ENCODE peak calls at places on chromosome 7, in five cellular contexts. Z, E, L, B and M are unnamed samples.

GRCh38 chr7:108000875-108001758 is 1.8 kb downstream of the LAMB1 start:
- DNase-seq in E (no peak), Z (no peak), L (peak; percentile 89), B (peak; percentile 70), M (no peak)

GRCh38 chr7:117600912-117601311 is 121.1 kb downstream of the CFTR start:
- DNase-seq in L (no peak), B (no peak), E (no peak), Z (no peak), M (no peak)

GRCh38 chr7:135774284-135774683 is 25.7 kb upstream of the FAM180A start:
- DNase-seq in B (no peak), Z (no peak), L (no peak), E (peak; percentile 14), M (no peak)

GRCh38 chr7:151120896-151121295 is 34.6 kb downstream of the AGAP3 start:
- DNase-seq in L (no peak), B (no peak), E (no peak), Z (no peak), M (no peak)

GRCh38 chr7:20744913-20745587 is 41.6 kb downstream of the SP8 start:
- DNase-seq in L (peak; percentile 10), B (no peak), Z (no peak), E (no peak), M (no peak)

GRCh38 chr7:7131273-7131672 is 51.1 kb upstream of the C1GALT1 start:
- DNase-seq in Z (no peak), E (no peak), L (peak; percentile 49), B (no peak), M (no peak)

GRCh38 chr7:138565071-138565450 is 105.0 kb downstream of the TRIM24 start:
- DNase-seq in B (no peak), L (no peak), E (no peak), Z (no peak), M (peak; percentile 96)

GRCh38 chr7:94060772-94061171 is 56.6 kb upstream of the BET1 start:
- DNase-seq in L (no peak), B (no peak), E (no peak), Z (no peak), M (no peak)

GRCh38 chr7:130010689-130011412 is 40.3 kb downstream of the ZC3HC1 start:
- DNase-seq in E (peak; percentile 78), B (peak; percentile 83), Z (peak; percentile 92), L (peak; percentile 87), M (peak; percentile 80)

GRCh38 chr7:47350425-47350824 is 231.5 kb downstream of the TNS3 start:
- DNase-seq in L (no peak), B (no peak), Z (no peak), E (no peak), M (no peak)

GRCh38 chr7:30888783-30889182 is 22.9 kb upstream of the AQP1 start:
- DNase-seq in E (no peak), B (no peak), L (no peak), Z (no peak), M (no peak)

GRCh38 chr7:56079450-56080185 is 13.1 kb downstream of the PHKG1 start:
- DNase-seq in B (peak; percentile 92), E (peak; percentile 56), L (peak; percentile 59), Z (no peak), M (no peak)

GRCh38 chr7:112594397-112594796 is 113.6 kb downstream of the LSMEM1 start:
- DNase-seq in Z (no peak), L (no peak), B (peak; percentile 39), E (no peak), M (no peak)

GRCh38 chr7:24916463-24917040 is 63.4 kb downstream of the OSBPL3 start:
- DNase-seq in E (no peak), Z (no peak), B (no peak), L (peak; percentile 24), M (no peak)

GRCh38 chr7:135441791-135442190 is 68.1 kb downstream of the CNOT4 start:
- DNase-seq in L (no peak), E (no peak), Z (no peak), B (no peak), M (no peak)

GRCh38 chr7:145850636-145851035 is 266.0 kb upstream of the CNTNAP2 start:
- DNase-seq in E (no peak), B (no peak), Z (no peak), L (peak; percentile 2), M (no peak)

GRCh38 chr7:17095001-17095574 is 203.4 kb upstream of the AHR start:
- DNase-seq in E (no peak), B (no peak), Z (no peak), L (no peak), M (no peak)

GRCh38 chr7:29871787-29872398 is 65.6 kb downstream of the WIPF3 start:
- DNase-seq in B (no peak), L (no peak), Z (no peak), E (no peak), M (no peak)

GRCh38 chr7:43113622-43114450 is 1.4 kb downstream of the HECW1 start:
- DNase-seq in B (peak; percentile 32), L (no peak), Z (no peak), E (no peak), M (no peak)

GRCh38 chr7:91320679-91321078 is 56.4 kb downstream of the FZD1 start:
- DNase-seq in B (no peak), Z (no peak), L (no peak), E (no peak), M (no peak)

GRCh38 chr7:82443044-82443800 is at the start of gene CACNA2D1:
- DNase-seq in E (no peak), B (peak; percentile 86), L (peak; percentile 60), Z (no peak), M (no peak)

DNA sequence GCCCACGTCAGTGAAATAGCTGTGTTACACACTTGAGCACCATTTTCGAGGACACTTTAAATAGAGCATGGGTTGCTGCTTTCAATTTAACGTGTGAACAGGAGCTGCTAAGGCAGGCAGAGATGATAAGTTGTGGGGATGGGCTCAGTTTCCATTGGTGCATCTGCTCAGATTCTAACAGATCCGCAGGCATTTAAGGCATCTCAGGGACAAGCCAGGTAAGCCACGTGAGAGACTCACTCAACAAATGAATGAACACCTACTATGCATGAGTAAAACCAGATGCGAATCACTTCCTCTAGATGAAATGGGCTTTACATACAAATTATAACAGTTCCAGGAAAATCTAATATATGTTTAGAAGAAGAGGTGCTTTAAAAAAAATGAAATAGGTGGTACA is 34.6 kb downstream of the PLXNA4 start:
- DNase-seq in L (peak; percentile 68), E (no peak), B (no peak), Z (no peak), M (no peak)
- TF ChIP-seq POLR2AphosphoS5 in L (no peak), E (no peak), B (no peak), Z (no peak), M (no peak)

GRCh38 chr7:2934984-2935740 is 91.1 kb upstream of the GNA12 start:
- DNase-seq in B (peak; percentile 28), Z (no peak), L (no peak), E (no peak), M (no peak)

GRCh38 chr7:2937701-2938513 is 93.8 kb upstream of the GNA12 start:
- DNase-seq in B (no peak), E (no peak), L (no peak), Z (no peak), M (no peak)

GRCh38 chr7:2936301-2936700 is 92.2 kb upstream of the GNA12 start:
- DNase-seq in L (no peak), Z (no peak), E (no peak), B (peak; percentile 11), M (no peak)

GRCh38 chr7:2938514-2939192 is 94.5 kb upstream of the GNA12 start:
- DNase-seq in E (no peak), L (no peak), Z (no peak), B (no peak), M (no peak)

GRCh38 chr7:2936891-2937580 is 92.9 kb upstream of the GNA12 start:
- DNase-seq in B (no peak), L (no peak), Z (no peak), E (no peak), M (no peak)
- TF ChIP-seq REST in B (no peak), L (no peak), Z (no peak), E (no peak), M (no peak)

GRCh38 chr7:28041508-28042314 is 138.9 kb downstream of the JAZF1 start:
- DNase-seq in L (no peak), B (no peak), Z (no peak), E (no peak), M (no peak)

GRCh38 chr7:28045592-28045991 is 135.0 kb downstream of the JAZF1 start:
- DNase-seq in Z (no peak), L (no peak), B (no peak), E (no peak), M (no peak)

GRCh38 chr7:28044825-28045224 is 135.8 kb downstream of the JAZF1 start:
- DNase-seq in L (peak; percentile 69), E (no peak), Z (no peak), B (no peak), M (no peak)

GRCh38 chr7:28046035-28046434 is 134.6 kb downstream of the JAZF1 start:
- DNase-seq in E (no peak), B (no peak), L (no peak), Z (no peak), M (no peak)

DNA sequence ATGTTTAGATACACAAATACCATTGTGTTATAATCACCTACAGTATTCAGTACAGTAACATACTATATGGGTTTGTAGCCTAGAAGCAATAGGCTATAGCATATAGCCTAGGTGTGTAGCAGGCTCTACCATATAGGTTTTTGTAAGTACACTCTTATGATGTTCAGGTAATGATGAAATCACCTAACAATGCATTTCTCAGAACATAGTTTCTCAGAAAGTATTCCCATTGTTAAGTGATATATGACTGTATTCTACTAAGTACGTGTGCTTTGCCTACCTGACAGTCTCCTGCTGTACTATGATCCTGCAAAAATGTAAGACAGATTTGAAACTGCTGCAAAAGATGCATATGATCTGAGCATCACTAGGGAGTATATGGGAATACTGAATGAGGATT is 137.9 kb downstream of the JAZF1 start:
- DNase-seq in E (no peak), B (no peak), L (no peak), Z (no peak), M (no peak)
- TF ChIP-seq POLR2AphosphoS5 in E (no peak), B (no peak), L (no peak), Z (no peak), M (no peak)

GRCh38 chr7:64642046-64642445 is 23.9 kb upstream of the ZNF107 start:
- DNase-seq in L (no peak), E (no peak), B (no peak), Z (no peak), M (no peak)

GRCh38 chr7:64642875-64643274 is 23.1 kb upstream of the ZNF107 start:
- DNase-seq in L (no peak), E (no peak), Z (no peak), B (no peak), M (no peak)

GRCh38 chr7:64639267-64640001 is 26.5 kb upstream of the ZNF107 start:
- DNase-seq in E (no peak), B (no peak), L (no peak), Z (no peak), M (no peak)

GRCh38 chr7:64640504-64640903 is 25.4 kb upstream of the ZNF107 start:
- DNase-seq in Z (no peak), E (no peak), B (no peak), L (no peak), M (peak; percentile 55)

GRCh38 chr7:64643567-64643966 is 22.4 kb upstream of the ZNF107 start:
- DNase-seq in L (no peak), Z (no peak), B (no peak), E (no peak), M (peak; percentile 76)
- TF ChIP-seq REST in L (no peak), Z (no peak), B (no peak), E (no peak), M (no peak)